ENCODE peak calls at places on chromosome 15, in four cellular contexts. M is aorta; Y is activated CD4-positive, alpha-beta T cell treated with anti-CD3 and anti-CD28 coated beads, Interleukin-2, amount 50 U/mL, for 24 hours; B is T-helper 1 cell. Q is an unnamed sample.

GRCh38 chr15:94246016-94246415 is 14.7 kb downstream of the MCTP2 start:
- DNase-seq in Y (no peak), M (no peak), B (no peak), Q (no peak)

GRCh38 chr15:93088981-93089854 is at the start of gene RGMA:
- DNase-seq in Y (no peak), M (peak; percentile 79), B (no peak), Q (no peak)

GRCh38 chr15:37594431-37594830 is 340.0 kb upstream of the TMCO5A start:
- DNase-seq in M (no peak), Y (no peak), B (no peak), Q (no peak)

GRCh38 chr15:39114690-39115378 is 466.0 kb upstream of the THBS1 start:
- DNase-seq in Y (no peak), M (no peak), B (no peak), Q (no peak)

GRCh38 chr15:38610748-38611147 is 46.1 kb upstream of the RASGRP1 start:
- DNase-seq in M (no peak), Y (no peak), B (peak; percentile 86), Q (no peak)

GRCh38 chr15:32885711-32886110 is 167.9 kb downstream of the GREM1 start:
- DNase-seq in M (no peak), Y (no peak), B (no peak), Q (no peak)

GRCh38 chr15:71639531-71639930 is 170.8 kb upstream of the NR2E3 start:
- DNase-seq in Y (no peak), B (no peak), M (no peak), Q (no peak)

GRCh38 chr15:71742964-71743363 is 67.4 kb upstream of the NR2E3 start:
- DNase-seq in B (no peak), M (no peak), Y (no peak), Q (no peak)

GRCh38 chr15:81120069-81120468 is 14.0 kb upstream of the CFAP161 start:
- DNase-seq in Y (no peak), B (no peak), M (no peak), Q (no peak)

GRCh38 chr15:72751751-72752455 is 31.7 kb downstream of the ADPGK start:
- DNase-seq in M (no peak), B (no peak), Y (no peak), Q (no peak)

GRCh38 chr15:50884583-50884982 is 23.9 kb upstream of the AP4E1 start:
- DNase-seq in M (no peak), Y (no peak), B (no peak), Q (no peak)

GRCh38 chr15:76328962-76329361 is 7.6 kb upstream of the ISL2 start:
- DNase-seq in M (no peak), Y (no peak), B (no peak), Q (no peak)

GRCh38 chr15:41790756-41791546 is 16.7 kb downstream of the MAPKBP1 start:
- DNase-seq in M (no peak), B (peak; percentile 19), Y (no peak), Q (no peak)

GRCh38 chr15:75229191-75230015 is 27.7 kb downstream of the C15orf39 start:
- DNase-seq in Y (no peak), M (peak; percentile 69), B (no peak), Q (no peak)

GRCh38 chr15:78750566-78750965 is 60.7 kb downstream of the ADAMTS7 start:
- DNase-seq in Y (no peak), M (peak; percentile 67), B (no peak), Q (no peak)

GRCh38 chr15:49706805-49707204 is 86.0 kb downstream of the DTWD1 start:
- DNase-seq in B (no peak), Y (no peak), M (no peak), Q (no peak)

GRCh38 chr15:43893956-43894355 is 67.2 kb downstream of the WDR76 start:
- DNase-seq in B (no peak), Y (no peak), M (peak; percentile 21), Q (no peak)

GRCh38 chr15:59965741-59966140 is 38.4 kb upstream of the FOXB1 start:
- DNase-seq in Y (no peak), B (no peak), M (no peak), Q (no peak)

GRCh38 chr15:63045438-63046278 is 3.1 kb downstream of the TPM1 start:
- DNase-seq in M (no peak), Y (no peak), B (no peak), Q (no peak)

GRCh38 chr15:68166847-68167246 is 38.3 kb downstream of the CALML4 start:
- DNase-seq in Y (no peak), B (no peak), M (no peak), Q (no peak)

GRCh38 chr15:29685156-29686078 is 136.9 kb downstream of the TJP1 start:
- DNase-seq in B (no peak), M (no peak), Y (no peak), Q (no peak)

GRCh38 chr15:49645937-49646336 is 25.1 kb downstream of the DTWD1 start:
- DNase-seq in M (no peak), Y (no peak), B (no peak), Q (no peak)

GRCh38 chr15:47987908-47988532 is 132.8 kb upstream of the SLC24A5 start:
- DNase-seq in Y (no peak), B (peak; percentile 54), M (no peak), Q (no peak)

GRCh38 chr15:26771917-26772587 is 814 bp downstream of the GABRB3 start:
- DNase-seq in B (no peak), Y (no peak), M (no peak), Q (no peak)

GRCh38 chr15:72206677-72207000 is 9.1 kb upstream of the GRAMD2A start:
- DNase-seq in Y (no peak), M (no peak), B (no peak), Q (no peak)

GRCh38 chr15:79376383-79376782 is 55.8 kb upstream of the MINAR1 start:
- DNase-seq in B (no peak), M (no peak), Y (no peak), Q (no peak)

GRCh38 chr15:66483131-66483566 is 14.4 kb downstream of the SNAPC5 start:
- DNase-seq in M (no peak), Y (no peak), B (no peak), Q (no peak)

GRCh38 chr15:96978937-96979473 is 648.5 kb downstream of the NR2F2 start:
- DNase-seq in M (no peak), B (no peak), Y (no peak), Q (no peak)

GRCh38 chr15:60021589-60022378 is 17.7 kb downstream of the FOXB1 start:
- DNase-seq in M (no peak), B (no peak), Y (no peak), Q (no peak)

GRCh38 chr15:78212008-78212407 is 22.4 kb downstream of the ACSBG1 start:
- DNase-seq in M (no peak), B (no peak), Y (no peak), Q (no peak)

Q was measured in effector CD8-positive, alpha-beta T cell.